ENCODE peak calls at places on chromosome 6, in eight cellular contexts. N, E, L, T, H, G, K and S are unnamed samples.

GRCh38 chr6:25476126-25476525 is 175.9 kb upstream of the SCGN start:
- DNase-seq in N (no peak), E (no peak), L (no peak), T (no peak), H (no peak), G (no peak), K (no peak), S (no peak)

GRCh38 chr6:46849361-46849690 is 56.1 kb downstream of the MEP1A start:
- DNase-seq in N (no peak), E (no peak), L (no peak), T (no peak), H (no peak), G (no peak), K (no peak), S (no peak)

GRCh38 chr6:146200136-146200708 is 171.4 kb downstream of the GRM1 start:
- DNase-seq in N (no peak), E (no peak), L (no peak), T (no peak), H (no peak), G (no peak), K (no peak), S (no peak)

GRCh38 chr6:150343434-150343833 is 25.4 kb upstream of the IYD start:
- DNase-seq in N (no peak), E (no peak), L (no peak), T (no peak), H (no peak), G (no peak), K (no peak), S (no peak)

GRCh38 chr6:100446115-100446921 is 18.4 kb downstream of the SIM1 start:
- DNase-seq in N (no peak), E (no peak), L (no peak), T (no peak), H (peak), G (no peak), K (peak), S (no peak)

GRCh38 chr6:125111219-125111983 is 42.2 kb upstream of the TPD52L1 start:
- DNase-seq in N (no peak), E (no peak), L (no peak), T (no peak), H (no peak), G (no peak), K (no peak), S (no peak)

GRCh38 chr6:42394881-42395620 is 56.7 kb downstream of the TRERF1 start:
- DNase-seq in N (no peak), E (no peak), L (no peak), T (no peak), H (no peak), G (no peak), K (no peak), S (no peak)

GRCh38 chr6:69756357-69756756 is 40.5 kb downstream of the LMBRD1 start:
- DNase-seq in N (no peak), E (no peak), L (no peak), T (no peak), H (no peak), G (no peak), K (no peak), S (no peak)

GRCh38 chr6:42402184-42402583 is 49.5 kb downstream of the TRERF1 start:
- DNase-seq in N (no peak), E (no peak), L (no peak), T (no peak), H (no peak), G (no peak), K (no peak), S (peak)

GRCh38 chr6:83292900-83293843 is 100.0 kb downstream of the RWDD2A start:
- DNase-seq in N (no peak), E (no peak), L (no peak), T (no peak), H (no peak), G (no peak), K (no peak), S (no peak)

GRCh38 chr6:83294676-83295075 is 101.5 kb downstream of the RWDD2A start:
- DNase-seq in N (no peak), E (no peak), L (no peak), T (no peak), H (no peak), G (no peak), K (no peak), S (no peak)
- TF ChIP-seq POLR2A in N (no peak), E (no peak), L (no peak), T (no peak), H (no peak), G (no peak), K (no peak), S (no peak)

GRCh38 chr6:20476501-20477043 is 57.7 kb upstream of the CDKAL1 start:
- DNase-seq in N (no peak), E (no peak), L (no peak), T (no peak), H (no peak), G (no peak), K (no peak), S (no peak)
- TF ChIP-seq POLR2AphosphoS5 in N (no peak), E (no peak), L (no peak), T (no peak), H (no peak), G (no peak), K (no peak), S (no peak)

GRCh38 chr6:52576392-52577021 is 353 bp downstream of the TRAM2 start:
- DNase-seq in N (peak), E (peak), L (peak), T (peak), H (peak), G (no peak), K (peak), S (peak)
- TF ChIP-seq POLR2A in N (peak), E (no peak), L (no peak), T (no peak), H (no peak), G (no peak), K (peak), S (peak)

GRCh38 chr6:56841751-56842150 is 113.2 kb upstream of the BEND6 start:
- DNase-seq in N (no peak), E (no peak), L (no peak), T (no peak), H (no peak), G (no peak), K (no peak), S (no peak)

GRCh38 chr6:56840467-56841371 is 114.2 kb upstream of the BEND6 start:
- DNase-seq in N (no peak), E (no peak), L (no peak), T (no peak), H (no peak), G (no peak), K (peak), S (no peak)

GRCh38 chr6:56841372-56841749 is 113.5 kb upstream of the BEND6 start:
- DNase-seq in N (no peak), E (no peak), L (no peak), T (no peak), H (no peak), G (no peak), K (no peak), S (no peak)

GRCh38 chr6:56843476-56844349 is 111.2 kb upstream of the BEND6 start:
- DNase-seq in N (peak), E (peak), L (peak), T (no peak), H (peak), G (peak), K (peak), S (peak)

GRCh38 chr6:56842602-56843475 is 112.1 kb upstream of the BEND6 start:
- DNase-seq in N (peak), E (no peak), L (peak), T (no peak), H (no peak), G (no peak), K (peak), S (peak)
- TF ChIP-seq POLR2AphosphoS5 in N (no peak), E (no peak), L (no peak), T (no peak), H (no peak), G (no peak), K (no peak), S (no peak)

DNA sequence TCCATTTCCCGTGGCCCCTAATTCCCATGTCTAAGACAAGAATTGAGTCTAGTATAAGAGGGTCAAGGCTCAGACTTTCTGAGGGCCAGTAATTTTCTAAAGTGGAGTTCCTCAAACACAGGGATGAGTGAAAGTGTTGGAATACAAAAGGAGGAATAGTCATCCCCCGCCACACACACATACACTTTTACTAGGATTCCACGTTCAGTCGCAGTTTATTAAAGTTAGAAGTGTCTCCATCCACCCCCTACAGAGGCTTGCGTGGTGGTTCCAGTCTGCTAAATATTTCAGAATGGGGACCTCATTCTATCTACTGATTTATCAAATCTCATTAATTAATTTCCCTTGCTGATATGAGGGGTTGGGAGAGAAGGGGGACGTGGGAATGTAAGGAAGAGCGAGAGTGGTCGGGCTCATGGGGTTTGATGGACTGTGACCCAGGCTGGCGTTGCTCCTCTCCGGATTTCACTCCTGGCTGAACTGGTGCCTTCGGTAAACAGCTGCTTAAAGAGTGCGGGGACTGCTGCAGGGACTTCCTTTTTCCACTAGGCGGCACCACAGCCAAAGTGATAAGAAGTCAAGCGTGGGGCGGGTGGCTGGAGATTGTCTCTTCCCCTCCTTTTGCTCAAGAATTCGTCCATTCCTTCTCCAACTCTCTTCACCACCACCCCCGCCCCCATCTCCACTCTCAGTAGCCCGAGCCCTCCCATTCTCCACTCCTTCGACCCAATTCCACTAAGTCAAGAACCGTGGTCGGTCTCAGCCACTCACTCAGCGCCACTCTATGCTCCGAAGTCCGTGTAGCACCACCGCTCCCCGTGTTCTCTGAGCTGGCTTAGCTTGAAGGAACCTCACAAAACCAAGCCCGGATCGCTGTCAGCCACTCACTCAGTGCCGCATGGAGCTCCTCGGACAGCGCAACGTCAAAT is 9.9 kb downstream of the TRIM31 start:
- DNase-seq in N (peak), E (peak), L (peak), T (peak), H (no peak), G (peak), K (peak), S (peak)
- TF ChIP-seq POLR2A in N (peak), E (no peak), L (no peak), T (no peak), H (no peak), G (no peak), K (no peak), S (no peak)

GRCh38 chr6:27532820-27533538 is 60.1 kb upstream of the ZNF184 start:
- DNase-seq in N (no peak), E (no peak), L (no peak), T (no peak), H (no peak), G (no peak), K (no peak), S (no peak)

GRCh38 chr6:27528714-27529113 is 55.8 kb upstream of the ZNF184 start:
- DNase-seq in N (no peak), E (no peak), L (no peak), T (no peak), H (no peak), G (no peak), K (no peak), S (no peak)

GRCh38 chr6:27531772-27532459 is 59.0 kb upstream of the ZNF184 start:
- DNase-seq in N (no peak), E (no peak), L (no peak), T (no peak), H (no peak), G (no peak), K (no peak), S (no peak)
- TF ChIP-seq POLR2AphosphoS5 in N (no peak), E (no peak), L (no peak), T (no peak), H (no peak), G (no peak), K (no peak), S (no peak)

GRCh38 chr6:134766497-134766896 is 183.4 kb downstream of the ALDH8A1 start:
- DNase-seq in N (no peak), E (no peak), L (no peak), T (no peak), H (no peak), G (no peak), K (no peak), S (no peak)
- TF ChIP-seq POLR2A in N (no peak), E (no peak), L (no peak), T (no peak), H (no peak), G (no peak), K (no peak), S (no peak)

GRCh38 chr6:111871207-111871606 is 2.0 kb downstream of the FYN start:
- DNase-seq in N (no peak), E (no peak), L (no peak), T (no peak), H (no peak), G (no peak), K (peak), S (no peak)

GRCh38 chr6:111874030-111874425 is 776 bp upstream of the FYN start:
- DNase-seq in N (peak), E (no peak), L (no peak), T (no peak), H (no peak), G (no peak), K (peak), S (no peak)

GRCh38 chr6:111871725-111872520 is 1.3 kb downstream of the FYN start:
- DNase-seq in N (peak), E (no peak), L (no peak), T (no peak), H (peak), G (no peak), K (peak), S (no peak)

GRCh38 chr6:111872521-111873177 is 603 bp downstream of the FYN start:
- DNase-seq in N (peak), E (no peak), L (peak), T (no peak), H (peak), G (no peak), K (peak), S (no peak)

GRCh38 chr6:111873178-111874029 is at the start of gene FYN:
- DNase-seq in N (peak), E (peak), L (peak), T (peak), H (peak), G (peak), K (peak), S (peak)
- TF ChIP-seq POLR2AphosphoS5 in N (peak), E (peak), L (peak), T (peak), H (peak), G (peak), K (peak), S (no peak)